ENCODE peak calls at places on chromosomes 7 and 10, in eight cellular contexts. E is iPS DF 6.9; F is tibial artery; R is Karpas-422; I is GM23248; B is naive thymus-derived CD4-positive, alpha-beta T cell; K is cardiac muscle cell; C is GM23338. S is an unnamed sample.

GRCh38 chr7:64882341-64883112 is 20.5 kb upstream of the ZNF273 start:
- DNase-seq in E (no peak), F (peak; percentile 87), R (no peak), I (peak; percentile 90), B (no peak), K (no peak), C (peak; percentile 83), S (no peak)

GRCh38 chr7:24138366-24138765 is 145.6 kb upstream of the NPY start:
- DNase-seq in E (no peak), F (no peak), R (no peak), I (no peak), B (no peak), K (no peak), C (no peak), S (no peak)

GRCh38 chr10:131657985-131658330 is 242.8 kb upstream of the PPP2R2D start:
- DNase-seq in E (no peak), F (no peak), R (no peak), I (no peak), B (no peak), K (no peak), C (no peak), S (no peak)

GRCh38 chr7:40799-41750 is 151.3 kb upstream of the FAM20C start:
- DNase-seq in E (no peak), F (no peak), R (peak; percentile 36), I (no peak), B (no peak), K (no peak), C (no peak), S (no peak)

GRCh38 chr7:143901360-143901709 is 641 bp downstream of the TCAF1 start:
- DNase-seq in E (no peak), F (peak; percentile 73), R (no peak), I (peak; percentile 71), B (no peak), K (peak; percentile 66), C (no peak), S (no peak)

GRCh38 chr7:151199196-151199874 is 11.0 kb downstream of the H2BK1 start:
- DNase-seq in E (no peak), F (no peak), R (no peak), I (no peak), B (no peak), K (no peak), C (no peak), S (no peak)

GRCh38 chr7:110204527-110204926 is 886.4 kb upstream of the LRRN3 start:
- DNase-seq in E (peak; percentile 47), F (no peak), R (no peak), I (no peak), B (no peak), K (peak; percentile 28), C (peak; percentile 73), S (no peak)

GRCh38 chr10:84328303-84329093 is at the start of gene CCSER2:
- DNase-seq in E (peak; percentile 85), F (peak; percentile 99), R (peak; percentile 88), I (peak; percentile 99), B (peak; percentile 99), K (peak; percentile 98), C (peak; percentile 97), S (peak; percentile 96)

GRCh38 chr10:125774581-125775191 is 935 bp downstream of the MMP21 start:
- DNase-seq in E (no peak), F (no peak), R (no peak), I (no peak), B (no peak), K (no peak), C (no peak), S (no peak)

GRCh38 chr10:114565066-114565465 is 93.0 kb downstream of the ABLIM1 start:
- DNase-seq in E (no peak), F (no peak), R (no peak), I (peak; percentile 57), B (no peak), K (no peak), C (no peak), S (no peak)

GRCh38 chr7:75937958-75938786 is 23.2 kb downstream of the POR start:
- DNase-seq in E (no peak), F (peak; percentile 90), R (no peak), I (peak; percentile 96), B (no peak), K (no peak), C (no peak), S (peak; percentile 45)

GRCh38 chr10:131698986-131699385 is 201.8 kb upstream of the PPP2R2D start:
- DNase-seq in E (no peak), F (no peak), R (no peak), I (no peak), B (no peak), K (no peak), C (no peak), S (no peak)

GRCh38 chr7:118372530-118372929 is 148.0 kb downstream of the ANKRD7 start:
- DNase-seq in E (no peak), F (no peak), R (no peak), I (peak; percentile 0), B (no peak), K (no peak), C (no peak), S (no peak)

GRCh38 chr7:1458676-1459511 is at the start of gene MICALL2:
- DNase-seq in E (no peak), F (peak; percentile 95), R (no peak), I (peak; percentile 97), B (peak; percentile 25), K (peak; percentile 33), C (no peak), S (peak; percentile 57)

GRCh38 chr7:95798401-95798930 is 26.1 kb downstream of the DYNC1I1 start:
- DNase-seq in E (no peak), F (no peak), R (no peak), I (peak; percentile 6), B (no peak), K (no peak), C (no peak), S (no peak)

GRCh38 chr7:100515072-100515532 is 23.9 kb upstream of the AGFG2 start:
- DNase-seq in E (no peak), F (no peak), R (no peak), I (peak; percentile 86), B (no peak), K (no peak), C (no peak), S (no peak)

GRCh38 chr10:49083256-49083655 is 32.1 kb downstream of the VSTM4 start:
- DNase-seq in E (no peak), F (peak; percentile 83), R (no peak), I (no peak), B (no peak), K (no peak), C (no peak), S (no peak)

GRCh38 chr10:31099101-31099500 is 67.4 kb upstream of the ZNF438 start:
- DNase-seq in E (no peak), F (no peak), R (no peak), I (no peak), B (no peak), K (no peak), C (no peak), S (no peak)

GRCh38 chr10:124680675-124681074 is 63.5 kb downstream of the FAM53B start:
- DNase-seq in E (no peak), F (peak; percentile 78), R (no peak), I (peak; percentile 58), B (no peak), K (no peak), C (no peak), S (no peak)

GRCh38 chr7:28882896-28883470 is 75.1 kb downstream of the TRIL start:
- DNase-seq in E (no peak), F (no peak), R (no peak), I (no peak), B (no peak), K (no peak), C (no peak), S (no peak)

GRCh38 chr7:28890137-28890536 is 68.0 kb downstream of the TRIL start:
- DNase-seq in E (peak; percentile 88), F (no peak), R (no peak), I (no peak), B (no peak), K (no peak), C (peak; percentile 96), S (no peak)

GRCh38 chr7:28889290-28889689 is 68.8 kb downstream of the TRIL start:
- DNase-seq in E (no peak), F (no peak), R (no peak), I (no peak), B (no peak), K (peak; percentile 17), C (peak; percentile 59), S (no peak)

GRCh38 chr7:28891192-28891872 is 66.8 kb downstream of the TRIL start:
- DNase-seq in E (peak; percentile 39), F (no peak), R (no peak), I (no peak), B (no peak), K (no peak), C (peak; percentile 86), S (no peak)

GRCh38 chr7:28885771-28886170 is 72.4 kb downstream of the TRIL start:
- DNase-seq in E (no peak), F (no peak), R (no peak), I (no peak), B (no peak), K (no peak), C (no peak), S (no peak)
- H3K4me1 ChIP-seq in E (no peaks in the 10 kb centered on the region), F (no peaks in the 10 kb centered on the region), R (peaks cover 12% of the 10 kb centered on the region), I (no peaks in the 10 kb centered on the region), B (no peaks in the 10 kb centered on the region), K (no peaks in the 10 kb centered on the region), C (peaks cover 8% of the 10 kb centered on the region), S (no peaks in the 10 kb centered on the region)

DNA sequence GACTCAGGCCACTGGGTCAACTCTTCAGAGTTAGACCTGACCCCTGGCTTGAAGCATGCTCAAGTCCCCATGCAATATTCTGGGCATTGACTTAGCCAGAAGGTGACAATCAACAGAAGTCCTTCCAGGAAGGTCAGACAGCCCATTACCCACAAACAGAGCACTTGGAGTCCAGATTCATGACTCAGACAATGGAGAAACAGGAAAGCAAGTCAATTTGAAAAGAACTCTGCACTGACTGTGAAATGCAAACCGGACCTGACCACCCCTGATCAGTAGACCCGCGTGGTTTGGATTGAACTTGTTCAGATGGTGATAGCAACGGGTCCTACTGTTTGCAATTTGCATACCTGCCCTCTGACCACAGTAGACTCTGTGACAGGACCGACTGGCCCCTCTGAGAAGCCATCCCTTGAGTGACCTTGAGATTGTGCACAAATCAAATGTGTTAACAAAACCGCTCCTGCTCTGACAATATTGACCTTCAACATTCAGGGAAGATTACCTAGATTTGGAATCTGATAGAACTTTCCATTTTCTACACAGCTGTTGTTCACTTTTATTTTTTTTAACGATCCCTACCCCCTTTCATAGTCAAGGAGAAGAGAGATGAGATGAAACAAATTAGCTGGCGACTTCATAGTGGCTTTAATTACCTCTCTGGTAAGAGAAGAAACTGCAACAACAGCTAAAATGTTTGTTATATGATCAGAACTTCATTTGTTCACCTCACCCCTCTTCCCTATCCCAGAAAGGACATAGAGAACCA is 138.7 kb downstream of the NRP1 start:
- DNase-seq in E (no peak), F (no peak), R (no peak), I (peak; percentile 15), B (no peak), K (no peak), C (no peak), S (no peak)
- H3K27ac ChIP-seq in E (no peak overlapping the region), F (peak overlapping the region; percentile 42), R (no peak overlapping the region), I (no peak overlapping the region), B (no peak overlapping the region), K (peak overlapping the region; percentile 62), C (no peak overlapping the region), S (peak overlapping the region; percentile 9)

GRCh38 chr7:26192485-26193087 is 8.0 kb downstream of the HNRNPA2B1 start:
- DNase-seq in E (no peak), F (no peak), R (peak; percentile 53), I (no peak), B (no peak), K (no peak), C (no peak), S (no peak)
- H3K4me1 ChIP-seq in E (no peaks in the 10 kb centered on the region), F (peaks cover 44% of the 10 kb centered on the region), R (peaks cover 24% of the 10 kb centered on the region), I (peaks cover 25% of the 10 kb centered on the region), B (peaks cover 65% of the 10 kb centered on the region), K (peaks cover 6% of the 10 kb centered on the region), C (peaks cover 18% of the 10 kb centered on the region), S (peaks cover 54% of the 10 kb centered on the region)

GRCh38 chr7:20314216-20314615 is 16.5 kb upstream of the ITGB8 start:
- DNase-seq in E (no peak), F (no peak), R (no peak), I (no peak), B (no peak), K (no peak), C (no peak), S (no peak)
- H3K27ac ChIP-seq in E (no peak overlapping the region), F (no peak overlapping the region), R (no peak overlapping the region), I (no peak overlapping the region), B (no peak overlapping the region), K (no peak overlapping the region), C (no peak overlapping the region), S (no peak overlapping the region)

S was measured in thoracic aorta.